ENCODE peak calls at places on chromosomes 3 and 15, in nine cellular contexts. M is activated CD4-positive, alpha-beta T cell treated with anti-CD3 and anti-CD28 coated beads, Interleukin-2, amount 50 U/mL, for 4 hours; N is NCI-H1105 treated with DMSO at 0.1 percent for 48 hours; L is GM12891; T is ACHN; F is ELR; W is endothelial cell; G is T47D; B is neural crest cell. P is an unnamed sample.

GRCh38 chr3:100042144-100042543 is 72.2 kb downstream of the FILIP1L start:
- DNase-seq in G (no peak), L (no peak), W (no peak), T (peak), B (no peak), M (no peak), N (no peak), F (peak), P (no peak)

GRCh38 chr15:57761562-57761961 is 55.0 kb downstream of the POLR2M start:
- DNase-seq in F (no peak), N (no peak), T (no peak), G (no peak), M (no peak), B (no peak), W (no peak), L (no peak), P (no peak)

GRCh38 chr15:69825941-69826817 is 271.5 kb downstream of the TLE3 start:
- DNase-seq in L (no peak), W (no peak), N (no peak), M (no peak), T (no peak), F (no peak), B (no peak), G (no peak), P (no peak)

GRCh38 chr3:78887029-78887428 is 880.8 kb downstream of the ROBO1 start:
- DNase-seq in N (no peak), B (no peak), W (no peak), G (no peak), M (no peak), F (peak), L (no peak), T (peak), P (no peak)

GRCh38 chr3:9123849-9124248 is 125.6 kb downstream of the SRGAP3 start:
- DNase-seq in N (no peak), B (no peak), M (no peak), T (no peak), F (no peak), L (no peak), G (no peak), W (no peak), P (no peak)

GRCh38 chr3:39639344-39640236 is 169.8 kb upstream of the MYRIP start:
- DNase-seq in T (peak), L (no peak), M (no peak), F (peak), G (no peak), B (no peak), W (no peak), N (no peak), P (no peak)

GRCh38 chr3:127103116-127103515 is 89.8 kb upstream of the PRR23E start:
- DNase-seq in B (no peak), F (no peak), T (no peak), W (no peak), L (no peak), M (no peak), G (no peak), N (no peak), P (no peak)

GRCh38 chr3:4421121-4421520 is 45.9 kb downstream of the SUMF1 start:
- DNase-seq in M (no peak), L (no peak), B (no peak), F (peak), G (no peak), N (no peak), W (no peak), T (peak), P (no peak)

GRCh38 chr15:68310178-68310810 is 32.7 kb downstream of the FEM1B start:
- DNase-seq in B (no peak), M (no peak), T (no peak), L (no peak), N (no peak), F (no peak), W (no peak), G (no peak), P (no peak)

GRCh38 chr3:176581589-176581988 is 615.7 kb downstream of the TBL1XR1 start:
- DNase-seq in M (no peak), F (no peak), N (no peak), G (no peak), B (no peak), W (no peak), L (no peak), T (no peak), P (no peak)

GRCh38 chr3:58258392-58259040 is 20.9 kb downstream of the ABHD6 start:
- DNase-seq in G (no peak), T (no peak), M (no peak), W (no peak), B (no peak), L (no peak), F (no peak), N (no peak), P (no peak)

GRCh38 chr3:196843435-196844110 is 24.1 kb upstream of the SENP5 start:
- DNase-seq in M (no peak), B (no peak), G (no peak), N (no peak), W (no peak), L (no peak), F (no peak), T (no peak), P (no peak)

GRCh38 chr3:127450331-127450730 is 140.2 kb downstream of the TPRA1 start:
- DNase-seq in T (no peak), G (no peak), B (no peak), N (no peak), F (no peak), W (no peak), M (no peak), L (no peak), P (no peak)

GRCh38 chr3:192957441-192957951 is 39.8 kb upstream of the MB21D2 start:
- DNase-seq in T (peak), N (peak), B (no peak), G (no peak), M (no peak), W (no peak), L (no peak), F (peak), P (no peak)

GRCh38 chr15:76208084-76208785 is 103.0 kb downstream of the ETFA start:
- DNase-seq in W (no peak), M (no peak), N (no peak), F (no peak), L (no peak), B (no peak), T (no peak), G (no peak), P (no peak)

GRCh38 chr3:134211797-134212196 is 38.9 kb downstream of the RYK start:
- DNase-seq in M (no peak), G (no peak), N (peak), B (peak), W (peak), T (peak), L (peak), F (peak), P (peak)

GRCh38 chr15:45157974-45158373 is 28.2 kb downstream of the DUOX1 start:
- DNase-seq in F (peak), M (no peak), B (no peak), G (no peak), N (no peak), W (no peak), T (no peak), L (no peak), P (no peak)

GRCh38 chr15:80615783-80616391 is 79.2 kb upstream of the ABHD17C start:
- DNase-seq in G (no peak), B (no peak), T (no peak), M (no peak), N (peak), L (no peak), W (no peak), F (no peak), P (no peak)

GRCh38 chr3:46478341-46478740 is 13.6 kb upstream of the LTF start:
- DNase-seq in F (no peak), T (no peak), L (no peak), N (no peak), M (no peak), B (no peak), W (no peak), G (no peak), P (no peak)

GRCh38 chr3:46135475-46135874 is 72.6 kb downstream of the CCR1 start:
- DNase-seq in N (no peak), T (no peak), F (no peak), L (no peak), G (no peak), W (no peak), M (no peak), B (no peak), P (no peak)

GRCh38 chr15:77030042-77030927 is 35.4 kb downstream of the PSTPIP1 start:
- DNase-seq in F (no peak), M (no peak), N (no peak), G (no peak), L (peak), B (peak), W (peak), T (no peak), P (no peak)

GRCh38 chr3:105173972-105174371 is 192.7 kb upstream of the ALCAM start:
- DNase-seq in B (no peak), M (no peak), T (no peak), G (no peak), N (no peak), L (no peak), W (no peak), F (no peak), P (no peak)

GRCh38 chr3:127614928-127615592 is 13.9 kb upstream of the PODXL2 start:
- DNase-seq in B (no peak), F (peak), M (no peak), T (no peak), L (no peak), G (no peak), W (no peak), N (no peak), P (no peak)

GRCh38 chr15:26561994-26562730 is 210.7 kb downstream of the GABRB3 start:
- DNase-seq in W (no peak), T (no peak), L (no peak), G (no peak), M (no peak), N (no peak), F (no peak), B (no peak), P (no peak)

P was measured in germinal center.